ENCODE peak calls at places on chromosomes 7 and 10, in eight cellular contexts. U is NCI-H1105; P is AG08396; R is IMR-90; A is NCI-H345; V is activated CD4-positive, alpha-beta T cell treated with anti-CD3 and anti-CD28 coated beads for 24 hours; I is T-helper 2 cell; K is CD4-positive, alpha-beta T cell. W is an unnamed sample.

GRCh38 chr10:79074732-79075131 is 6.0 kb downstream of the ZMIZ1 start:
- DNase-seq in P (no peak), A (no peak), U (no peak), I (no peak), R (no peak), K (no peak), V (no peak), W (no peak)

GRCh38 chr10:72574636-72575035 is 51.2 kb downstream of the MICU1 start:
- DNase-seq in I (no peak), K (no peak), A (no peak), U (no peak), V (no peak), R (no peak), P (no peak), W (no peak)

GRCh38 chr10:43890124-43890523 is 241.4 kb upstream of the ZNF32 start:
- DNase-seq in K (no peak), P (no peak), A (no peak), I (no peak), U (no peak), R (peak), V (no peak), W (no peak)

GRCh38 chr10:97081621-97082235 is 104.0 kb downstream of the SLIT1 start:
- DNase-seq in U (no peak), A (no peak), R (peak), V (peak), P (peak), K (peak), I (peak), W (peak)

GRCh38 chr10:74208081-74208480 is 57.1 kb downstream of the ADK start:
- DNase-seq in R (no peak), K (no peak), V (no peak), A (peak), P (no peak), I (no peak), U (peak), W (no peak)

GRCh38 chr10:74585231-74586087 is 240.9 kb upstream of the KAT6B start:
- DNase-seq in R (peak), P (no peak), A (peak), V (no peak), K (peak), U (peak), I (peak), W (peak)

GRCh38 chr7:44073664-44074348 is 8.4 kb upstream of the PGAM2 start:
- DNase-seq in P (peak), V (no peak), R (peak), U (no peak), I (no peak), A (no peak), K (no peak), W (no peak)

GRCh38 chr7:42493436-42494198 is 256.6 kb upstream of the GLI3 start:
- DNase-seq in R (peak), A (no peak), K (no peak), V (no peak), U (no peak), I (no peak), P (peak), W (no peak)

GRCh38 chr10:106540606-106541005 is 623.9 kb downstream of the SORCS1 start:
- DNase-seq in K (no peak), A (no peak), V (no peak), R (peak), I (no peak), P (no peak), U (no peak), W (no peak)

GRCh38 chr10:115355162-115355760 is 262.1 kb downstream of the ATRNL1 start:
- DNase-seq in I (no peak), V (no peak), P (peak), K (no peak), U (peak), R (peak), A (peak), W (peak)

GRCh38 chr7:149625947-149626392 is 128.4 kb upstream of the ZNF746 start:
- DNase-seq in R (no peak), V (no peak), K (no peak), I (no peak), U (no peak), P (no peak), A (no peak), W (no peak)

GRCh38 chr7:86950360-86950759 is 109.1 kb downstream of the ELAPOR2 start:
- DNase-seq in A (no peak), I (no peak), R (no peak), U (no peak), K (no peak), P (no peak), V (no peak), W (no peak)

GRCh38 chr10:18449631-18450030 is 201.8 kb downstream of the NSUN6 start:
- DNase-seq in K (no peak), P (no peak), I (no peak), R (no peak), U (no peak), V (no peak), A (no peak), W (no peak)

GRCh38 chr10:27661511-27662286 is 83.9 kb downstream of the MKX start:
- DNase-seq in K (no peak), A (no peak), V (no peak), R (no peak), P (no peak), I (no peak), U (no peak), W (no peak)

GRCh38 chr7:151732834-151733585 is 143.9 kb downstream of the PRKAG2 start:
- DNase-seq in A (no peak), K (no peak), R (peak), V (no peak), I (no peak), U (no peak), P (no peak), W (no peak)

GRCh38 chr10:21317902-21318301 is 207.6 kb downstream of the SKIDA1 start:
- DNase-seq in V (no peak), P (peak), U (no peak), R (peak), I (no peak), A (no peak), K (no peak), W (no peak)

GRCh38 chr7:75914655-75915415 is at the start of gene POR:
- DNase-seq in R (peak), U (peak), A (peak), K (peak), V (peak), I (peak), P (peak), W (peak)

GRCh38 chr7:124633740-124634139 is 131.9 kb downstream of the GPR37 start:
- DNase-seq in K (no peak), A (no peak), I (no peak), R (no peak), U (no peak), V (no peak), P (no peak), W (no peak)

GRCh38 chr7:98054585-98054984 is 52.1 kb upstream of the LMTK2 start:
- DNase-seq in A (no peak), U (no peak), P (no peak), R (no peak), V (no peak), K (no peak), I (no peak), W (no peak)

GRCh38 chr10:74672430-74672829 is 154.0 kb upstream of the KAT6B start:
- DNase-seq in V (no peak), A (no peak), U (no peak), P (no peak), I (no peak), R (no peak), K (no peak), W (no peak)

GRCh38 chr7:44980393-44981034 is 1.7 kb upstream of the MYO1G start:
- DNase-seq in V (peak), K (peak), I (peak), A (no peak), R (peak), P (no peak), U (no peak), W (peak)

GRCh38 chr10:61164458-61165160 is 220.6 kb upstream of the RHOBTB1 start:
- DNase-seq in I (no peak), V (no peak), K (no peak), U (no peak), R (no peak), P (no peak), A (no peak), W (no peak)

GRCh38 chr10:73998623-73999622 is 1.0 kb downstream of the VCL start:
- DNase-seq in K (no peak), P (peak), U (peak), V (no peak), R (peak), A (peak), I (no peak), W (no peak)

GRCh38 chr7:152647-153046 is 39.7 kb upstream of the FAM20C start:
- DNase-seq in P (no peak), A (no peak), U (no peak), K (no peak), V (no peak), I (no peak), R (no peak), W (no peak)

GRCh38 chr7:47893721-47894365 is 54.4 kb downstream of the PKD1L1 start:
- DNase-seq in U (no peak), K (no peak), R (no peak), V (no peak), P (no peak), A (no peak), I (no peak), W (no peak)

GRCh38 chr7:130901209-130901783 is 167.3 kb upstream of the KLF14 start:
- DNase-seq in R (peak), P (peak), I (no peak), U (no peak), A (no peak), K (no peak), V (no peak), W (no peak)

GRCh38 chr10:89393898-89394297 is 1.5 kb downstream of the IFIT1 start:
- DNase-seq in R (no peak), K (no peak), A (peak), V (no peak), I (no peak), U (no peak), P (no peak), W (no peak)

GRCh38 chr7:133491846-133492652 is 239.2 kb downstream of the EXOC4 start:
- DNase-seq in U (no peak), V (no peak), P (no peak), K (no peak), R (peak), I (no peak), A (no peak), W (no peak)